ENCODE peak calls at places on chromosomes 7 and 10, in five cellular contexts. S is heart right ventricle, B is ovary, O is HFF-Myc, R is uterus. G is an unnamed sample.

GRCh38 chr10:101777085-101777856 is 1.4 kb upstream of the FGF8 start:
- DNase-seq in O (no peak), B (no peak), R (no peak), S (no peak), G (no peak)

GRCh38 chr7:131105294-131105802 is 222.3 kb upstream of the MKLN1 start:
- DNase-seq in B (no peak), O (no peak), R (peak; percentile 57), S (no peak), G (peak; percentile 32)

GRCh38 chr7:127738859-127739258 is 86.9 kb downstream of the SND1 start:
- DNase-seq in B (no peak), R (no peak), S (no peak), O (no peak), G (no peak)

GRCh38 chr7:155166673-155167370 is 96.7 kb downstream of the HTR5A start:
- DNase-seq in R (peak; percentile 66), B (peak; percentile 44), S (no peak), O (peak; percentile 97), G (peak; percentile 90)

GRCh38 chr10:121610798-121611325 is 12.6 kb upstream of the FGFR2 start:
- DNase-seq in S (no peak), B (no peak), R (no peak), O (peak; percentile 7), G (no peak)

GRCh38 chr10:45627412-45628048 is 45.0 kb downstream of the ZFAND4 start:
- DNase-seq in B (peak; percentile 70), O (no peak), R (no peak), S (no peak), G (peak; percentile 2)

GRCh38 chr10:5940807-5941218 is 36.5 kb downstream of the IL15RA start:
- DNase-seq in B (no peak), S (no peak), R (peak; percentile 50), O (no peak), G (peak; percentile 21)

GRCh38 chr10:12042409-12042796 is 206 bp downstream of the UPF2 start:
- DNase-seq in O (no peak), S (peak; percentile 51), B (peak; percentile 47), R (no peak), G (no peak)

GRCh38 chr10:6279540-6280267 is 77.0 kb downstream of the PFKFB3 start:
- DNase-seq in B (no peak), R (no peak), S (no peak), O (no peak), G (peak; percentile 47)

GRCh38 chr10:132189810-132190422 is 3.2 kb downstream of the DPYSL4 start:
- DNase-seq in O (no peak), S (no peak), R (no peak), B (no peak), G (no peak)

GRCh38 chr7:55305130-55305529 is 60.0 kb upstream of the LANCL2 start:
- DNase-seq in O (no peak), R (no peak), B (no peak), S (no peak), G (no peak)

GRCh38 chr7:23470290-23471089 is at the start of gene IGF2BP3:
- DNase-seq in R (no peak), O (peak; percentile 92), S (no peak), B (no peak), G (peak; percentile 97)

GRCh38 chr10:48518412-48518811 is 86.5 kb downstream of the ARHGAP22 start:
- DNase-seq in O (no peak), S (no peak), R (no peak), B (no peak), G (no peak)

GRCh38 chr10:91598211-91598981 is 34.5 kb downstream of the PPP1R3C start:
- DNase-seq in B (no peak), R (no peak), O (peak; percentile 76), S (no peak), G (peak; percentile 79)

GRCh38 chr7:41003031-41003925 is 699.6 kb downstream of the INHBA start:
- DNase-seq in R (no peak), O (no peak), S (peak; percentile 37), B (no peak), G (peak; percentile 77)

GRCh38 chr10:102267748-102268147 is 22.4 kb downstream of the GBF1 start:
- DNase-seq in B (no peak), S (no peak), O (no peak), R (no peak), G (peak; percentile 69)

GRCh38 chr7:41156268-41156667 is 546.6 kb downstream of the INHBA start:
- DNase-seq in O (no peak), B (no peak), R (no peak), S (no peak), G (peak; percentile 3)

GRCh38 chr10:14959221-14960057 is at the start of gene MEIG1:
- DNase-seq in R (peak; percentile 95), S (peak; percentile 94), B (peak; percentile 95), O (peak; percentile 84), G (peak; percentile 97)

GRCh38 chr7:99473315-99473596 is 566 bp downstream of the ZNF789 start:
- DNase-seq in S (no peak), O (peak; percentile 37), B (no peak), R (no peak), G (peak; percentile 73)

GRCh38 chr7:140655511-140656408 is 15.1 kb upstream of the DENND2A start:
- DNase-seq in S (no peak), O (no peak), R (no peak), B (no peak), G (no peak)

GRCh38 chr7:140654109-140654387 is 13.4 kb upstream of the DENND2A start:
- DNase-seq in B (no peak), R (no peak), O (no peak), S (no peak), G (no peak)

GRCh38 chr7:140654661-140655060 is 14.0 kb upstream of the DENND2A start:
- DNase-seq in B (no peak), O (no peak), S (no peak), R (no peak), G (no peak)

GRCh38 chr7:140650367-140650766 is 9.8 kb upstream of the DENND2A start:
- DNase-seq in S (no peak), O (no peak), R (no peak), B (no peak), G (no peak)

GRCh38 chr7:140653319-140654108 is 12.9 kb upstream of the DENND2A start:
- DNase-seq in O (peak; percentile 86), S (peak; percentile 29), R (peak; percentile 79), B (peak; percentile 79), G (peak; percentile 81)
- TF ChIP-seq CTCF in O (peak; percentile 80), S (peak; percentile 92), R (peak; percentile 92), B (peak; percentile 91), G (peak; percentile 77)

GRCh38 chr7:151381333-151382078 is 28.3 kb downstream of the WDR86 start:
- DNase-seq in B (no peak), S (no peak), R (no peak), O (no peak), G (no peak)
- H3K4me3 ChIP-seq in B (peak overlapping the region; percentile 12), S (peak overlapping the region; percentile 43), R (no peak overlapping the region), O (no peak overlapping the region), G (no peak overlapping the region)

GRCh38 chr7:52085610-52086009 is 769.0 kb upstream of the COBL start:
- DNase-seq in B (no peak), R (no peak), O (no peak), S (no peak), G (no peak)

GRCh38 chr7:52091101-52091500 is 774.5 kb upstream of the COBL start:
- DNase-seq in S (no peak), O (no peak), B (no peak), R (no peak), G (no peak)

DNA sequence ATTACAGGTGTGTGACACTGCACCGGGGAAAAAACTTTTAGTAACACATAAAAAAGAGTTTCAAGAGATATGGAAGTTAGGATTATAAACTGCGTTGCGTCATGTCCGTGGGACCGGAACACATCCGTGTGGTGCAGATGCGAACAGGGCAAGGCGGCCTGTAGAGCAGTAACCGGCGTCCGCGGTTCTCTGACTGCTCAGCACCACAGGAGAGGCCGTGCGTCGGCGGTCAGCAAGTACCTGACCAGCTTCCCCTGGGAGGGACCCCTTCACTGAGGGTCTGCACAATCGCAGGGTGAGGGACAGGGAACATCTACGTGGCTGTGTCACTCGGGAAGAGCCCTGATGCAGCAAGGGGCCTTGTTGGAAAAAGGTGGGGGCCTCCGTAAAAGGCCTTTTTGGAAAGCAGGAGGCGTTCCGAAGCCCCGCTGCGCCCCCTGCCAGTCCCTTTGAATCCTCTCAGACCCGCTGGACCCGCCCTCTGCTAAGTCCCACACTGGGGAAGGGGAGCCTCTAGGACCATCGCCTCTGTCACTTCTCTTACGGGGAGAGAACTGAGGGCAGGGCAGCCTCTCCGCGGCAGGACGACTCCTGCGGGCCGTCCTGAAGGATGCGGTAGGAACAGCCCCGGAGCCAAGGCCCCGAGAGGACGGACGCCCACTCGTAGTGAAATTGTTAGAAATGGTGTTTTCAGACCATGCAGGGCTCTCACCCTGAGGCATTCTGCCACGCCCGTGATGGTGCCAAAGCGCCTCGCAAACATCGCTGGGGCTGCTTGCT is 771.6 kb upstream of the COBL start:
- DNase-seq in B (no peak), S (peak; percentile 11), R (no peak), O (no peak), G (no peak)
- TF ChIP-seq CTCF in B (no peak), S (peak; percentile 10), R (no peak), O (no peak), G (no peak)

GRCh38 chr10:80110986-80111385 is 21.5 kb upstream of the PLAC9 start:
- DNase-seq in O (no peak), S (no peak), R (no peak), B (no peak), G (peak; percentile 22)
- H3K4me3 ChIP-seq in O (no peak overlapping the region), S (no peak overlapping the region), R (no peak overlapping the region), B (no peak overlapping the region), G (no peak overlapping the region)